ENCODE peak calls at places on chromosomes 3 and 15, in eight cellular contexts. One of them, this sample, is unnamed.

GRCh38 chr15:90594297-90594696 is 64.6 kb downstream of the CRTC3 start:
- DNase-seq in psoas muscle: peak; percentile 65
- DNase-seq in iPS-NIHi11: peak; percentile 52
- DNase-seq in ecto neural progenitor cell: no peak
- DNase-seq in HEK293T: no peak
- DNase-seq in brain microvascular endothelial cell: no peak
- DNase-seq in AG08396: no peak
- DNase-seq in fibroblast of the aortic adventitia: peak; percentile 69
- DNase-seq in this sample: peak; percentile 65

GRCh38 chr15:69979269-69979668 is 118.4 kb downstream of the TLE3 start:
- DNase-seq in psoas muscle: no peak
- DNase-seq in iPS-NIHi11: peak; percentile 47
- DNase-seq in ecto neural progenitor cell: no peak
- DNase-seq in HEK293T: no peak
- DNase-seq in brain microvascular endothelial cell: peak; percentile 30
- DNase-seq in AG08396: no peak
- DNase-seq in fibroblast of the aortic adventitia: no peak
- DNase-seq in this sample: no peak

GRCh38 chr15:78097667-78098066 is 5.3 kb downstream of the SH2D7 start:
- DNase-seq in psoas muscle: no peak
- DNase-seq in iPS-NIHi11: no peak
- DNase-seq in ecto neural progenitor cell: no peak
- DNase-seq in HEK293T: no peak
- DNase-seq in brain microvascular endothelial cell: no peak
- DNase-seq in AG08396: no peak
- DNase-seq in fibroblast of the aortic adventitia: no peak
- DNase-seq in this sample: no peak

GRCh38 chr3:132253262-132253878 is 63.8 kb upstream of the ACP3 start:
- DNase-seq in psoas muscle: no peak
- DNase-seq in iPS-NIHi11: peak; percentile 37
- DNase-seq in ecto neural progenitor cell: no peak
- DNase-seq in HEK293T: peak; percentile 61
- DNase-seq in brain microvascular endothelial cell: peak; percentile 51
- DNase-seq in AG08396: peak; percentile 50
- DNase-seq in fibroblast of the aortic adventitia: peak; percentile 86
- DNase-seq in this sample: peak; percentile 79

GRCh38 chr3:187745201-187746058 is at the start of gene BCL6:
- DNase-seq in psoas muscle: peak; percentile 92
- DNase-seq in iPS-NIHi11: peak; percentile 79
- DNase-seq in ecto neural progenitor cell: peak; percentile 93
- DNase-seq in HEK293T: peak; percentile 66
- DNase-seq in brain microvascular endothelial cell: peak; percentile 97
- DNase-seq in AG08396: peak; percentile 90
- DNase-seq in fibroblast of the aortic adventitia: peak; percentile 100
- DNase-seq in this sample: peak; percentile 97

GRCh38 chr15:69648775-69649735 is 196.4 kb downstream of the RPLP1 start:
- DNase-seq in psoas muscle: no peak
- DNase-seq in iPS-NIHi11: peak; percentile 77
- DNase-seq in ecto neural progenitor cell: peak; percentile 41
- DNase-seq in HEK293T: no peak
- DNase-seq in brain microvascular endothelial cell: no peak
- DNase-seq in AG08396: no peak
- DNase-seq in fibroblast of the aortic adventitia: no peak
- DNase-seq in this sample: no peak

GRCh38 chr15:69080958-69081248 is 66.4 kb downstream of the NOX5 start:
- DNase-seq in psoas muscle: no peak
- DNase-seq in iPS-NIHi11: no peak
- DNase-seq in ecto neural progenitor cell: no peak
- DNase-seq in HEK293T: no peak
- DNase-seq in brain microvascular endothelial cell: no peak
- DNase-seq in AG08396: no peak
- DNase-seq in fibroblast of the aortic adventitia: no peak
- DNase-seq in this sample: no peak

GRCh38 chr3:35187908-35188307 is 451.4 kb upstream of the ARPP21 start:
- DNase-seq in psoas muscle: no peak
- DNase-seq in iPS-NIHi11: no peak
- DNase-seq in ecto neural progenitor cell: no peak
- DNase-seq in HEK293T: no peak
- DNase-seq in brain microvascular endothelial cell: no peak
- DNase-seq in AG08396: no peak
- DNase-seq in fibroblast of the aortic adventitia: no peak
- DNase-seq in this sample: no peak

GRCh38 chr3:13767896-13768295 is 112.0 kb downstream of the WNT7A start:
- DNase-seq in psoas muscle: no peak
- DNase-seq in iPS-NIHi11: no peak
- DNase-seq in ecto neural progenitor cell: no peak
- DNase-seq in HEK293T: no peak
- DNase-seq in brain microvascular endothelial cell: no peak
- DNase-seq in AG08396: no peak
- DNase-seq in fibroblast of the aortic adventitia: no peak
- DNase-seq in this sample: no peak

GRCh38 chr3:62587579-62588031 is 214.3 kb upstream of the FEZF2 start:
- DNase-seq in psoas muscle: no peak
- DNase-seq in iPS-NIHi11: no peak
- DNase-seq in ecto neural progenitor cell: no peak
- DNase-seq in HEK293T: no peak
- DNase-seq in brain microvascular endothelial cell: peak; percentile 90
- DNase-seq in AG08396: peak; percentile 41
- DNase-seq in fibroblast of the aortic adventitia: peak; percentile 58
- DNase-seq in this sample: no peak

GRCh38 chr3:108070356-108070755 is 20.5 kb downstream of the CD47 start:
- DNase-seq in psoas muscle: no peak
- DNase-seq in iPS-NIHi11: no peak
- DNase-seq in ecto neural progenitor cell: no peak
- DNase-seq in HEK293T: no peak
- DNase-seq in brain microvascular endothelial cell: no peak
- DNase-seq in AG08396: no peak
- DNase-seq in fibroblast of the aortic adventitia: no peak
- DNase-seq in this sample: no peak

GRCh38 chr3:39917060-39917773 is 107.8 kb downstream of the MYRIP start:
- DNase-seq in psoas muscle: no peak
- DNase-seq in iPS-NIHi11: no peak
- DNase-seq in ecto neural progenitor cell: no peak
- DNase-seq in HEK293T: no peak
- DNase-seq in brain microvascular endothelial cell: no peak
- DNase-seq in AG08396: no peak
- DNase-seq in fibroblast of the aortic adventitia: peak; percentile 56
- DNase-seq in this sample: no peak

GRCh38 chr3:10529809-10530208 is 24.4 kb upstream of the ATP2B2 start:
- DNase-seq in psoas muscle: no peak
- DNase-seq in iPS-NIHi11: no peak
- DNase-seq in ecto neural progenitor cell: peak; percentile 31
- DNase-seq in HEK293T: no peak
- DNase-seq in brain microvascular endothelial cell: no peak
- DNase-seq in AG08396: no peak
- DNase-seq in fibroblast of the aortic adventitia: no peak
- DNase-seq in this sample: no peak

GRCh38 chr3:43153189-43154083 is 47.6 kb upstream of the POMGNT2 start:
- DNase-seq in psoas muscle: peak; percentile 81
- DNase-seq in iPS-NIHi11: no peak
- DNase-seq in ecto neural progenitor cell: no peak
- DNase-seq in HEK293T: no peak
- DNase-seq in brain microvascular endothelial cell: no peak
- DNase-seq in AG08396: peak; percentile 59
- DNase-seq in fibroblast of the aortic adventitia: peak; percentile 82
- DNase-seq in this sample: no peak

GRCh38 chr15:80154336-80154735 is 1.5 kb downstream of the FAH start:
- DNase-seq in psoas muscle: no peak
- DNase-seq in iPS-NIHi11: no peak
- DNase-seq in ecto neural progenitor cell: peak; percentile 44
- DNase-seq in HEK293T: no peak
- DNase-seq in brain microvascular endothelial cell: no peak
- DNase-seq in AG08396: peak; percentile 17
- DNase-seq in fibroblast of the aortic adventitia: no peak
- DNase-seq in this sample: no peak

GRCh38 chr3:20310629-20311028 is 124.6 kb upstream of the SGO1 start:
- DNase-seq in psoas muscle: peak; percentile 16
- DNase-seq in iPS-NIHi11: no peak
- DNase-seq in ecto neural progenitor cell: no peak
- DNase-seq in HEK293T: no peak
- DNase-seq in brain microvascular endothelial cell: no peak
- DNase-seq in AG08396: no peak
- DNase-seq in fibroblast of the aortic adventitia: no peak
- DNase-seq in this sample: no peak

GRCh38 chr3:55751730-55752129 is 264.6 kb upstream of the WNT5A start:
- DNase-seq in psoas muscle: no peak
- DNase-seq in iPS-NIHi11: no peak
- DNase-seq in ecto neural progenitor cell: no peak
- DNase-seq in HEK293T: no peak
- DNase-seq in brain microvascular endothelial cell: no peak
- DNase-seq in AG08396: no peak
- DNase-seq in fibroblast of the aortic adventitia: no peak
- DNase-seq in this sample: no peak

GRCh38 chr15:85756411-85757072 is 38.2 kb downstream of the KLHL25 start:
- DNase-seq in psoas muscle: no peak
- DNase-seq in iPS-NIHi11: no peak
- DNase-seq in ecto neural progenitor cell: no peak
- DNase-seq in HEK293T: no peak
- DNase-seq in brain microvascular endothelial cell: no peak
- DNase-seq in AG08396: no peak
- DNase-seq in fibroblast of the aortic adventitia: no peak
- DNase-seq in this sample: no peak

GRCh38 chr3:55486101-55486856 is 827 bp downstream of the WNT5A start:
- DNase-seq in psoas muscle: peak; percentile 75
- DNase-seq in iPS-NIHi11: peak; percentile 44
- DNase-seq in ecto neural progenitor cell: peak; percentile 78
- DNase-seq in HEK293T: peak; percentile 41
- DNase-seq in brain microvascular endothelial cell: peak; percentile 78
- DNase-seq in AG08396: peak; percentile 62
- DNase-seq in fibroblast of the aortic adventitia: peak; percentile 60
- DNase-seq in this sample: peak; percentile 54

GRCh38 chr15:67828969-67829646 is 3.8 kb downstream of the SKOR1 start:
- DNase-seq in psoas muscle: no peak
- DNase-seq in iPS-NIHi11: no peak
- DNase-seq in ecto neural progenitor cell: no peak
- DNase-seq in HEK293T: no peak
- DNase-seq in brain microvascular endothelial cell: no peak
- DNase-seq in AG08396: no peak
- DNase-seq in fibroblast of the aortic adventitia: no peak
- DNase-seq in this sample: no peak

GRCh38 chr3:197516517-197516889 is 39.3 kb downstream of the BDH1 start:
- DNase-seq in psoas muscle: no peak
- DNase-seq in iPS-NIHi11: no peak
- DNase-seq in ecto neural progenitor cell: no peak
- DNase-seq in HEK293T: no peak
- DNase-seq in brain microvascular endothelial cell: peak; percentile 93
- DNase-seq in AG08396: peak; percentile 69
- DNase-seq in fibroblast of the aortic adventitia: peak; percentile 72
- DNase-seq in this sample: no peak

GRCh38 chr3:71559021-71559420 is 24.5 kb downstream of the FOXP1 start:
- DNase-seq in psoas muscle: no peak
- DNase-seq in iPS-NIHi11: no peak
- DNase-seq in ecto neural progenitor cell: no peak
- DNase-seq in HEK293T: no peak
- DNase-seq in brain microvascular endothelial cell: no peak
- DNase-seq in AG08396: no peak
- DNase-seq in fibroblast of the aortic adventitia: no peak
- DNase-seq in this sample: no peak

GRCh38 chr3:13884851-13885703 is 5.2 kb upstream of the WNT7A start:
- DNase-seq in psoas muscle: no peak
- DNase-seq in iPS-NIHi11: peak; percentile 85
- DNase-seq in ecto neural progenitor cell: peak; percentile 63
- DNase-seq in HEK293T: peak; percentile 66
- DNase-seq in brain microvascular endothelial cell: no peak
- DNase-seq in AG08396: no peak
- DNase-seq in fibroblast of the aortic adventitia: no peak
- DNase-seq in this sample: no peak

GRCh38 chr3:126394179-126394976 is at the start of gene CFAP100:
- DNase-seq in psoas muscle: no peak
- DNase-seq in iPS-NIHi11: peak; percentile 86
- DNase-seq in ecto neural progenitor cell: peak; percentile 91
- DNase-seq in HEK293T: no peak
- DNase-seq in brain microvascular endothelial cell: peak; percentile 23
- DNase-seq in AG08396: peak; percentile 65
- DNase-seq in fibroblast of the aortic adventitia: peak; percentile 16
- DNase-seq in this sample: no peak